ENCODE peak calls at places on chromosome 22, in six cellular contexts. G is HepG2, C is GM12891, A is K562, D is H1, X is GM12878. E is an unnamed sample.

GRCh38 chr22:39179841-39180335 is 27.4 kb upstream of the CBX7 start:
- DNase-seq in G (no peak), C (no peak), A (peak), D (no peak), X (no peak), E (no peak)

GRCh38 chr22:30979932-30980331 is 10.9 kb downstream of the TUG1 start:
- DNase-seq in G (no peak), C (no peak), A (no peak), D (no peak), X (no peak), E (no peak)

GRCh38 chr22:42324991-42325710 is 54.7 kb upstream of the TCF20 start:
- DNase-seq in G (no peak), C (no peak), A (no peak), D (no peak), X (no peak), E (no peak)

GRCh38 chr22:48373626-48374173 is 1454.0 kb downstream of the BRD1 start:
- DNase-seq in G (no peak), C (no peak), A (no peak), D (peak), X (no peak), E (no peak)

GRCh38 chr22:45317551-45318167 is 7.9 kb downstream of the FAM118A start:
- DNase-seq in G (no peak), C (no peak), A (no peak), D (peak), X (no peak), E (no peak)

GRCh38 chr22:41885116-41885515 is 29.8 kb downstream of the SHISA8 start:
- DNase-seq in G (no peak), C (no peak), A (no peak), D (no peak), X (no peak), E (no peak)

GRCh38 chr22:27843441-27843840 is 41.9 kb upstream of the MN1 start:
- DNase-seq in G (no peak), C (no peak), A (no peak), D (no peak), X (no peak), E (no peak)

GRCh38 chr22:45480717-45481116 is 22.0 kb upstream of the FBLN1 start:
- DNase-seq in G (no peak), C (no peak), A (no peak), D (no peak), X (no peak), E (no peak)

GRCh38 chr22:17914474-17914873 is 109.9 kb downstream of the MICAL3 start:
- DNase-seq in G (no peak), C (no peak), A (no peak), D (no peak), X (no peak), E (no peak)

GRCh38 chr22:38471237-38471636 is 3.3 kb downstream of the KDELR3 start:
- DNase-seq in G (no peak), C (no peak), A (no peak), D (no peak), X (no peak), E (no peak)

GRCh38 chr22:25746012-25746373 is 4.0 kb downstream of the MYO18B start:
- DNase-seq in G (no peak), C (no peak), A (no peak), D (no peak), X (no peak), E (no peak)

GRCh38 chr22:42389137-42389536 is 43.1 kb downstream of the NFAM1 start:
- DNase-seq in G (no peak), C (no peak), A (no peak), D (no peak), X (no peak), E (no peak)

GRCh38 chr22:37599161-37599560 is 9.5 kb upstream of the GGA1 start:
- DNase-seq in G (no peak), C (no peak), A (no peak), D (no peak), X (no peak), E (no peak)

GRCh38 chr22:24695958-24696511 is 78.5 kb downstream of the PIWIL3 start:
- DNase-seq in G (no peak), C (no peak), A (peak), D (peak), X (no peak), E (no peak)

GRCh38 chr22:48851933-48852549 is 975.6 kb downstream of the BRD1 start:
- DNase-seq in G (peak), C (no peak), A (no peak), D (no peak), X (no peak), E (no peak)

GRCh38 chr22:20115691-20116375 is at the start of gene RANBP1:
- DNase-seq in G (no peak), C (no peak), A (peak), D (no peak), X (no peak), E (no peak)

GRCh38 chr22:20116951-20117645 is at the start of gene TRMT2A:
- DNase-seq in G (peak), C (peak), A (peak), D (peak), X (peak), E (peak)

GRCh38 chr22:20116376-20116950 is 559 bp downstream of the RANBP1 start:
- DNase-seq in G (no peak), C (peak), A (peak), D (no peak), X (no peak), E (no peak)

GRCh38 chr22:20117656-20118571 is 888 bp upstream of the TRMT2A start:
- DNase-seq in G (no peak), C (peak), A (peak), D (no peak), X (no peak), E (peak)

GRCh38 chr22:20118572-20119020 is 1.6 kb upstream of the TRMT2A start:
- DNase-seq in G (no peak), C (no peak), A (peak), D (no peak), X (no peak), E (no peak)
- TF ChIP-seq POLR2AphosphoS5 in G (no peak), C (no peak), A (no peak), D (no peak), X (no peak), E (no peak)

DNA sequence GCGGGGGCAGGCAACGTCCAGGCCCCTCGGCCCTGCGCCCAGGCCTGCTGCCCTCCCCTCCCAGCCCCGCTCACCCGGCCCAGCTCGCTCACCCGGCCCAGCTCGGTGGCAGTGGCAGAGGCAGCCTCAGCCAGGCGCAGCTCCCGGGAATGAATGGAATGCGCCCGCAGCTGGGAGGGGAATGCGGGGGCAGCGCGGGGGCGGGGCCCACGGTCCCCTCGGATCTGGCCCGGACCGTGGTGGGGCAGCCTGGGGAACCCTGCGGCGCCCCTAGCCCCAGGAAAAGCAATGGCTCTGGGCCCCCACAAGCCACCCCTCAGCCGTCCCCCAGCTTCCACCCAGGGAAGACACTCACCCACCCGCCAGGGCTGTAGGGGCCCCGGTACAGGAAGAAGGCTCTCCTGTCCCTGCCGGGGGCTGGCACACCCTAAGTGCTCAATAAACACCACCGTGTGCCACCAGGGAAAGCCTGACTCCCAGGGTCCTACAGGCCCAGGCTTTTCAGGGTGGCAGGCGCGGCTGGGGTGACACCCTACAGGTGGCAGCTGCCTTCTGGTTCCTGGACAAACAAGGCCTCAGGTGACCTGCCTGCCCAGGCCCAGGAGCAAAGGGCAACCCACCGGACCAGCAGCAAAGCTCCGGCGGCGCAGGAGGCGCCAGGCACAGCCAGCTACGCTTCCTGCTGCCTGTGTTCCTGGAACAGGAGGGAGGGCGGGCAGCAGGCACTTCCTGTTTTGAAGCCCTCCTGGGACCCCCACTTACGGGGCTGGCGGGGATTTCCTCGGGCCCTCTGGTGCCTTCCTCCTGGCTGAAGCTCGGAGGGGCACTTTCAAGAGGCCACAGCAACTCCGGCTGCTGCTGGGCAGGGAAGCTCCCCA is 13.8 kb downstream of the PLXNB2 start:
- DNase-seq in G (peak), C (no peak), A (no peak), D (peak), X (no peak), E (no peak)
- TF ChIP-seq POLR2A in G (peak), C (no peak), A (no peak), D (no peak), X (peak), E (no peak)

DNA sequence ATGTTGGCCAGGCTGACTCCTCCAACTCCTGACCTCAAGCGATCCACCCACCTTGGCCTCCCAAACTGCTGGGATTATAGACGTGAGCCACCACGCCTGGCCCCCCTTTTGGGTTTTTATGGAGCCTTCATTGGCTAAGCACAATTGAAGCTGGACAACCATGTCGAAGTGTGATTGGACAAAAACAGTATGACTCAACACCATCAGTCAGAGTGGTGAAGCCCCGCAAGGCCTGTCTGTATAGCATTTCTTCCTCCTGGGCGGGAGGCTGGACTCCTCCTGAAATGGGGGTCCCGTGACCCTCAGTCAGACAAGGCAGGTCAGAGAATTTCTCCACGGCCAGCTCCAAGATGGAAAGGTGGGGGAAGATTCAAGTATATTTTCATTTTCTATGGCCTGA is 3.1 kb upstream of the PARVB start:
- DNase-seq in G (no peak), C (no peak), A (peak), D (no peak), X (no peak), E (no peak)
- TF ChIP-seq TAF1 in G (no peak), C (no peak), A (no peak), D (no peak), X (no peak), E (no peak)

GRCh38 chr22:36377022-36377631 is 10.6 kb downstream of the MYH9 start:
- DNase-seq in G (no peak), C (no peak), A (no peak), D (no peak), X (no peak), E (no peak)

GRCh38 chr22:36375071-36375980 is 12.4 kb downstream of the MYH9 start:
- DNase-seq in G (no peak), C (no peak), A (no peak), D (no peak), X (no peak), E (no peak)

GRCh38 chr22:36373258-36373579 is 14.5 kb downstream of the MYH9 start:
- DNase-seq in G (no peak), C (no peak), A (no peak), D (no peak), X (no peak), E (no peak)

GRCh38 chr22:36376265-36376664 is 11.5 kb downstream of the MYH9 start:
- DNase-seq in G (no peak), C (no peak), A (no peak), D (no peak), X (no peak), E (no peak)

GRCh38 chr22:36374603-36375024 is 13.2 kb downstream of the MYH9 start:
- DNase-seq in G (no peak), C (no peak), A (no peak), D (no peak), X (no peak), E (no peak)
- TF ChIP-seq POLR2AphosphoS5 in G (no peak), C (no peak), A (no peak), D (no peak), X (peak), E (no peak)

GRCh38 chr22:35451602-35452001 is 51.7 kb downstream of the MCM5 start:
- DNase-seq in G (no peak), C (no peak), A (no peak), D (no peak), X (no peak), E (no peak)

GRCh38 chr22:35448552-35448922 is 48.6 kb downstream of the MCM5 start:
- DNase-seq in G (no peak), C (no peak), A (no peak), D (no peak), X (no peak), E (no peak)

GRCh38 chr22:35452351-35452781 is 52.4 kb downstream of the MCM5 start:
- DNase-seq in G (no peak), C (no peak), A (no peak), D (no peak), X (no peak), E (no peak)

GRCh38 chr22:35450824-35451541 is 51.0 kb downstream of the MCM5 start:
- DNase-seq in G (no peak), C (no peak), A (no peak), D (no peak), X (no peak), E (no peak)

GRCh38 chr22:35449829-35450689 is 50.1 kb downstream of the MCM5 start:
- DNase-seq in G (no peak), C (no peak), A (no peak), D (no peak), X (no peak), E (no peak)
- TF ChIP-seq POLR2A in G (no peak), C (no peak), A (no peak), D (no peak), X (no peak), E (no peak)

GRCh38 chr22:29394931-29395581 is 6.7 kb upstream of the AP1B1 start:
- DNase-seq in G (peak), C (peak), A (peak), D (peak), X (no peak), E (peak)
- TF ChIP-seq TAF1 in G (no peak), C (no peak), A (no peak), D (no peak), X (no peak), E (no peak)

DNA sequence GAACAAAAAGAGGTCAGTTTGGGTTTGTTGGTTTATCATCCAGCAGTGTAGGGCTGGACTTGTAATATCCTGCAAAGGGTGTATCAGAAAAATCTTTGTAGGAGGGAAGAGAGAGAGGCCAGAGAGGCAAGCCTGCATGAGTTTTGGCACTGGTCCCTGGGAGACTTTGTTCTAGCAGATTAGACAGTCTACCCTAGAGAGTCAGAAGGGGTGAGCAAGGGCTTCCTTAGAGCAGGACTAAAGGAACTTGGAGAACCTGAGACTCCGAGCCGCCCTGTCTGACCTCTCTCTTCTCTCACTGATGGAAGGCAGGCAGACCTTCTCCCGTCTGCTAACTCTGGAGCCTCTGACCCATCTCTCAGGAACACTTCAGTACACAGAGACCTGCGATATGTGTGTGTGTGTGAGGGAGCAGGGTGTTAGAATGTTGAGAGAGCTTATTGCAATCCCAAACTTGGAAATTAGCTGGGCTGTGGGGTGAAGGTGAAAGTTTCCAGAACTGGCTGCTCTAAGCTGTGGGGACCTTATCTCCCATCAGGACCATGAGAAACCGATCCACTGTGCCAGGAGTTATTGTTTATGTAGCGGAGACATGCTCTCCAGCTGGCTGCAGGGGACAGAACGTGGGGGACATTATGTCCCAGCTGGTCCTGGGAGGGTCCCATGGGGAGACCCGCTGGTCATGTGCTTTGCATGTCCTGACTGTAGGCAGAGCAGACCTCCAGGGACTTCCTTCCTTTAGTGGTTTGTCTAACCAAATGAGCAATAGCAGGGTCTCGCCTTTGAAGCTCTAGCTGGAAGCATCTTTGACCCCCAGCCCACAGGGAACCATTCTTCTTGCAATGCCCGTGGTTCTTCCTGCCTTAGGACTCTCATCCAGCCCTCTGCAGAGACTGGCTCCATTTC is 51.1 kb downstream of the TIMP3 start:
- DNase-seq in G (no peak), C (no peak), A (no peak), D (no peak), X (no peak), E (no peak)
- TF ChIP-seq POLR2AphosphoS5 in G (no peak), C (no peak), A (no peak), D (no peak), X (no peak), E (no peak)

DNA sequence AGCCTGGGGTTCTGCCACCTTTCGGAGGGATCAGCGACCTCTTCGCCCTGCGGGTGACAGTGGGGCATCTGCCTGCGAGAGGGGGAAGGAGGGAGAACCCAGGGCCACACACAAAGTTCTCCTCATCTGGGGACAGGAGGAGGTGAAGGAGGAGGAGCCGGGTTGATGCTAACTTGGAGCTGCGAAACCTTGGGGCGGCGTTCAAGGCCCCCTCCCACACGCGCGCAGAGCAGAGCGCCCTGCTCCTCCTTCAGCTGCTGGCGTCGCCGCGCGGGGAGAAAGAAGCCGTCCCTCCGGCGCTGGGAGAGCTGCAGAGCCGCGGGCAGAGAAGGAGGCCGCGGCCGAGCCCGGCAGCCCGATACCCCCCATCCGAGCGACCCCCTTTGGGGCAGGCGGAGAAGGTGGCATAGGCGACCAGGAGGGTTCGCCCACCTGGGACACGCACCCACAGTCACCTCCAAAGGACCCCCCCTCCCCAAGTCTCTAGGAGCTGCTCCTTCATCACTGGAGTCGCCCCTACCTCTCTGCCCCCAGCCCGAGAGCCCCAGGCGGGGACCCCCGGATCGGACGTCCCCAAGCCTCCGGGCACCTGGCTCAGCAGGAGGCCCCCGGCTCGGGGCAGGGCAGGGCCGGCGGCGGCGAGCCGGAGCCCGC is at the start of gene RASD2:
- DNase-seq in G (no peak), C (peak), A (no peak), D (peak), X (no peak), E (no peak)
- TF ChIP-seq POLR2A in G (no peak), C (no peak), A (no peak), D (no peak), X (no peak), E (no peak)

DNA sequence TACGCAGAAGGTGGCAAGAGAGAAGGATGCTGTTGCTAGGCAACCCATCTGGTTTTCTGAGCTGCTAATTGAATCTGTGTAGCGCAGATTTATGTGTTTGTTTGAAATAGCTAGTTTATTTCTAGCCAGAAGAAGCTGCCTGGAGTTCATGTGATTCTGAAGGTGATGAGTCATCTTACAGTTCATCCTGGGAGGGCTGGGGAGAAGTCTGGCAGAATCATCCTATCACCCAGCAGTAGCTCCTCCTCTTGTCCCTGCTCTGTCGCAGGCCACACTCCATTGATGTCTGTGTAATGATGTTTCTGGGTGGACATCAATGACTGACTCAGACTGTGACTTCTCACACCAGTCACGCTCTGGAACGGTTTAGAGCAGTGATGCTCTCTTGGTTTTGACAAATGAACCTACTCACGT is 4.8 kb upstream of the FBXO7 start:
- DNase-seq in G (no peak), C (no peak), A (peak), D (no peak), X (no peak), E (no peak)
- TF ChIP-seq TAF1 in G (no peak), C (no peak), A (no peak), D (no peak), X (no peak), E (no peak)

GRCh38 chr22:46737976-46738641 is at the start of gene CERK:
- DNase-seq in G (peak), C (peak), A (peak), D (peak), X (no peak), E (peak)
- TF ChIP-seq POLR2AphosphoS5 in G (peak), C (no peak), A (no peak), D (no peak), X (no peak), E (no peak)